ENCODE peak calls at places on chromosomes 5 and 9, in ten cellular contexts. B is BE2C, J is GM10248, O is Peyer's patch, Y is tibial nerve, S is AG04450, T is HFFc6, Q is left ventricle myocardium inferior, A is HCT116, G is cardiac fibroblast. M is an unnamed sample.

GRCh38 chr5:38433160-38433861 is 123.1 kb downstream of the LIFR start:
- DNase-seq in B (peak), J (no peak), O (no peak), Y (no peak), S (peak), T (peak), Q (peak), A (no peak), G (peak), M (no peak)

GRCh38 chr9:70694758-70695157 is 280.3 kb upstream of the KLF9 start:
- DNase-seq in B (no peak), J (no peak), O (no peak), Y (no peak), S (no peak), T (no peak), Q (no peak), A (no peak), G (no peak), M (no peak)

GRCh38 chr5:35794688-35795375 is 61.9 kb upstream of the IL7R start:
- DNase-seq in B (no peak), J (no peak), O (no peak), Y (no peak), S (no peak), T (no peak), Q (no peak), A (no peak), G (no peak), M (no peak)

GRCh38 chr5:159031513-159031912 is 68.2 kb downstream of the EBF1 start:
- DNase-seq in B (no peak), J (no peak), O (no peak), Y (no peak), S (no peak), T (no peak), Q (no peak), A (no peak), G (peak), M (no peak)

GRCh38 chr5:94746731-94747124 is 128.3 kb downstream of the SLF1 start:
- DNase-seq in B (no peak), J (peak), O (peak), Y (no peak), S (no peak), T (no peak), Q (no peak), A (no peak), G (peak), M (no peak)

GRCh38 chr5:175444060-175444904 is at the start of gene DRD1:
- DNase-seq in B (peak), J (peak), O (no peak), Y (no peak), S (no peak), T (no peak), Q (no peak), A (no peak), G (peak), M (peak)

GRCh38 chr5:37838933-37839341 is 904 bp downstream of the GDNF start:
- DNase-seq in B (no peak), J (peak), O (no peak), Y (no peak), S (no peak), T (no peak), Q (no peak), A (no peak), G (peak), M (no peak)

GRCh38 chr5:140424135-140424534 is 22.5 kb downstream of the ANKHD1 start:
- DNase-seq in B (no peak), J (no peak), O (no peak), Y (no peak), S (no peak), T (no peak), Q (no peak), A (no peak), G (peak), M (no peak)

GRCh38 chr5:125233944-125234343 is 487.5 kb upstream of the ZNF608 start:
- DNase-seq in B (no peak), J (no peak), O (no peak), Y (no peak), S (no peak), T (no peak), Q (no peak), A (no peak), G (no peak), M (no peak)

GRCh38 chr5:380701-381309 is 59.3 kb downstream of the AHRR start:
- DNase-seq in B (no peak), J (no peak), O (no peak), Y (no peak), S (no peak), T (no peak), Q (no peak), A (no peak), G (peak), M (no peak)

GRCh38 chr5:66960373-66961137 is 236.0 kb downstream of the CD180 start:
- DNase-seq in B (no peak), J (no peak), O (no peak), Y (no peak), S (no peak), T (peak), Q (no peak), A (no peak), G (peak), M (no peak)

GRCh38 chr9:117266855-117267497 is 147.9 kb downstream of the ASTN2 start:
- DNase-seq in B (no peak), J (no peak), O (no peak), Y (no peak), S (no peak), T (no peak), Q (no peak), A (no peak), G (no peak), M (no peak)

GRCh38 chr5:68320094-68320986 is 104.8 kb downstream of the PIK3R1 start:
- DNase-seq in B (no peak), J (no peak), O (no peak), Y (no peak), S (no peak), T (no peak), Q (no peak), A (no peak), G (no peak), M (no peak)

GRCh38 chr5:151923865-151924264 is 786 bp downstream of the GLRA1 start:
- DNase-seq in B (peak), J (no peak), O (no peak), Y (no peak), S (no peak), T (no peak), Q (no peak), A (no peak), G (peak), M (no peak)

GRCh38 chr5:88396635-88397285 is 128.1 kb upstream of the TMEM161B start:
- DNase-seq in B (no peak), J (no peak), O (no peak), Y (no peak), S (no peak), T (no peak), Q (no peak), A (no peak), G (no peak), M (no peak)

GRCh38 chr5:153562189-153562588 is 71.7 kb downstream of the GRIA1 start:
- DNase-seq in B (no peak), J (no peak), O (no peak), Y (no peak), S (no peak), T (peak), Q (no peak), A (no peak), G (peak), M (no peak)

GRCh38 chr5:143134269-143134668 is 269.2 kb downstream of the NR3C1 start:
- DNase-seq in B (no peak), J (no peak), O (no peak), Y (no peak), S (no peak), T (no peak), Q (no peak), A (no peak), G (peak), M (no peak)

GRCh38 chr5:16596541-16596940 is 20.3 kb downstream of the RETREG1 start:
- DNase-seq in B (no peak), J (no peak), O (no peak), Y (no peak), S (no peak), T (peak), Q (no peak), A (no peak), G (no peak), M (no peak)

GRCh38 chr5:174793684-174794328 is 69.4 kb downstream of the MSX2 start:
- DNase-seq in B (peak), J (peak), O (no peak), Y (peak), S (no peak), T (no peak), Q (peak), A (peak), G (peak), M (no peak)

GRCh38 chr5:140563554-140563953 is 844 bp downstream of the APBB3 start:
- DNase-seq in B (no peak), J (no peak), O (no peak), Y (no peak), S (no peak), T (no peak), Q (no peak), A (no peak), G (no peak), M (no peak)

GRCh38 chr5:40669606-40670005 is 10.1 kb upstream of the PTGER4 start:
- DNase-seq in B (no peak), J (no peak), O (no peak), Y (no peak), S (no peak), T (no peak), Q (no peak), A (no peak), G (no peak), M (no peak)

GRCh38 chr5:17180957-17181723 is 36.3 kb upstream of the BASP1 start:
- DNase-seq in B (no peak), J (no peak), O (no peak), Y (no peak), S (peak), T (peak), Q (no peak), A (no peak), G (peak), M (no peak)

GRCh38 chr5:93589812-93590215 is 6.8 kb downstream of the NR2F1 start:
- DNase-seq in B (no peak), J (no peak), O (no peak), Y (no peak), S (no peak), T (no peak), Q (no peak), A (no peak), G (no peak), M (no peak)

GRCh38 chr9:118578467-118578866 is 790.8 kb downstream of the BRINP1 start:
- DNase-seq in B (no peak), J (no peak), O (no peak), Y (no peak), S (no peak), T (peak), Q (no peak), A (no peak), G (peak), M (no peak)

DNA sequence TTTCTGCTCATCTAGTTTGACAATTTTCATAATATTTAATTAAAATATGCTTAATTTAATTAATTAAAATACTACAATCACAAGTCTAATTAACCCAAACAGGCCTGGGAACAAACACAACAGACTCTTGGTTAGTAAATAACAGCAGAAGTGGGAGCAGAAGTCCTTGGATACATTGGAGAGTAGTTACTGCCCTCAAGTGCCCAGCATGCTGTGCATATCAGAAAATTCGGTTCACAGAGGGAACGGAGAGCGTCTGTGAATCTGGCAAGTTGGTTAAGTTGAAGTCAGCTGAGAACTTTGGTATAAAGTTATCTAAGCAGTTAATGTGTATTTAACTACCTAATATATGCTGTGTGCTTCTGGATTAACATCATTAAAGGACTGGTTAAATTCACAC is 87.0 kb upstream of the ATG10 start:
- DNase-seq in B (no peak), J (no peak), O (no peak), Y (no peak), S (no peak), T (no peak), Q (no peak), A (no peak), G (no peak), M (no peak)
- TF ChIP-seq CTCF in B (no peak), J (no peak), O (no peak), Y (no peak), S (no peak), T (no peak), Q (peak), A (no peak), G (no peak), M (no peak)

GRCh38 chr5:114448496-114448895 is 86.6 kb downstream of the KCNN2 start:
- DNase-seq in B (no peak), J (no peak), O (no peak), Y (no peak), S (no peak), T (no peak), Q (no peak), A (no peak), G (peak), M (no peak)

GRCh38 chr5:114449836-114450515 is 88.1 kb downstream of the KCNN2 start:
- DNase-seq in B (peak), J (peak), O (peak), Y (peak), S (peak), T (peak), Q (peak), A (peak), G (peak), M (peak)

GRCh38 chr5:114450516-114450909 is 88.6 kb downstream of the KCNN2 start:
- DNase-seq in B (peak), J (no peak), O (no peak), Y (peak), S (no peak), T (peak), Q (no peak), A (no peak), G (peak), M (no peak)

GRCh38 chr5:114447084-114447773 is 85.4 kb downstream of the KCNN2 start:
- DNase-seq in B (no peak), J (no peak), O (no peak), Y (no peak), S (no peak), T (no peak), Q (no peak), A (no peak), G (peak), M (no peak)
- TF ChIP-seq CTCF in B (peak), J (peak), O (no peak), Y (no peak), S (peak), T (peak), Q (peak), A (peak), G (peak), M (no peak)

GRCh38 chr5:115806986-115807653 is 9.3 kb downstream of the CDO1 start:
- DNase-seq in B (no peak), J (no peak), O (no peak), Y (no peak), S (no peak), T (no peak), Q (no peak), A (no peak), G (no peak), M (no peak)
- TF ChIP-seq CTCF in B (no peak), J (no peak), O (no peak), Y (no peak), S (no peak), T (no peak), Q (no peak), A (no peak), G (no peak), M (no peak)

GRCh38 chr5:2981035-2981434 is 229.6 kb upstream of the IRX2 start:
- DNase-seq in B (no peak), J (no peak), O (no peak), Y (no peak), S (no peak), T (no peak), Q (no peak), A (no peak), G (no peak), M (no peak)
- TF ChIP-seq CTCF in B (no peak), J (no peak), O (no peak), Y (no peak), S (no peak), T (no peak), Q (no peak), A (no peak), G (no peak), M (no peak)

M was measured in activated B cell treated with CpG ODN at 0.5 μM for 24 hours.